ENCODE peak calls at places on chromosomes 6 and 20, in nine cellular contexts. W is heart left ventricle, R is tibial artery, D is adrenal gland, C is colonic mucosa, S is ovary, Z is HCT116, P is left ventricle myocardium inferior, G is mesendoderm. X is an unnamed sample. For H3K4me1, the result is how much of the 10 kb centered on the place peaks cover.

GRCh38 chr20:7692478-7692877 is 247.8 kb downstream of the HAO1 start:
- DNase-seq in S (no peak), C (no peak), D (no peak), R (no peak), Z (no peak), P (no peak), W (no peak), G (no peak), X (no peak)

GRCh38 chr6:44247338-44248302 is 719 bp downstream of the HSP90AB1 start:
- DNase-seq in S (peak), W (peak), R (peak), P (peak), Z (no peak), G (peak), C (peak), D (peak), X (no peak)

GRCh38 chr6:157982580-157983438 is 1.1 kb downstream of the SYNJ2 start:
- DNase-seq in S (no peak), W (no peak), G (peak), D (no peak), R (peak), Z (no peak), P (no peak), C (peak), X (no peak)

GRCh38 chr6:53302678-53303360 is 45.9 kb downstream of the ELOVL5 start:
- DNase-seq in S (no peak), G (peak), Z (no peak), C (no peak), D (no peak), W (peak), P (no peak), R (no peak), X (no peak)

GRCh38 chr20:35085477-35086225 is 7.0 kb downstream of the TRPC4AP start:
- DNase-seq in S (no peak), Z (no peak), P (no peak), W (no peak), C (no peak), D (no peak), G (no peak), R (no peak), X (no peak)

GRCh38 chr6:35139924-35140524 is 1.1 kb downstream of the TCP11 start:
- DNase-seq in W (peak), D (peak), S (peak), Z (peak), P (no peak), R (no peak), G (peak), C (peak), X (no peak)

GRCh38 chr20:37202267-37202943 is 23.1 kb upstream of the MROH8 start:
- DNase-seq in C (peak), W (no peak), Z (peak), P (no peak), G (peak), R (no peak), D (peak), S (peak), X (no peak)

GRCh38 chr6:159252955-159253508 is 83.8 kb downstream of the FNDC1 start:
- DNase-seq in P (no peak), S (no peak), R (no peak), C (no peak), G (peak), Z (peak), D (peak), W (no peak), X (peak)

GRCh38 chr6:66128676-66129075 is 421.6 kb upstream of the EYS start:
- DNase-seq in R (no peak), S (no peak), Z (no peak), G (no peak), W (no peak), D (no peak), C (no peak), P (no peak), X (no peak)

GRCh38 chr20:64241061-64241460 is 14.5 kb upstream of the PCMTD2 start:
- DNase-seq in W (no peak), R (no peak), S (no peak), D (peak), C (no peak), G (no peak), P (no peak), Z (no peak), X (no peak)

GRCh38 chr6:63307581-63308246 is 12.1 kb downstream of the LGSN start:
- DNase-seq in Z (peak), G (peak), D (no peak), R (no peak), P (no peak), W (no peak), S (no peak), C (peak), X (no peak)

GRCh38 chr20:2599265-2600060 is 53.0 kb upstream of the NOP56 start:
- DNase-seq in Z (no peak), R (no peak), W (no peak), S (no peak), G (peak), P (no peak), D (no peak), C (peak), X (no peak)

GRCh38 chr6:11055127-11055627 is 11.1 kb upstream of the ELOVL2 start:
- DNase-seq in W (no peak), D (no peak), S (no peak), Z (no peak), G (no peak), C (no peak), P (no peak), R (no peak), X (no peak)

GRCh38 chr6:28553986-28554881 is 28.6 kb downstream of the GPX5 start:
- DNase-seq in W (no peak), P (no peak), G (peak), C (no peak), R (no peak), D (peak), Z (no peak), S (no peak), X (no peak)

GRCh38 chr6:118630067-118630466 is 21.3 kb downstream of the CEP85L start:
- DNase-seq in P (no peak), S (no peak), W (no peak), Z (no peak), G (no peak), D (no peak), C (no peak), R (no peak), X (no peak)

GRCh38 chr6:125906158-125906998 is 50.2 kb upstream of the HINT3 start:
- DNase-seq in P (no peak), C (peak), Z (peak), G (peak), S (no peak), W (peak), D (peak), R (no peak), X (no peak)

GRCh38 chr6:129517288-129517687 is 192.7 kb downstream of the ARHGAP18 start:
- DNase-seq in R (no peak), D (no peak), Z (no peak), G (no peak), P (no peak), W (no peak), S (no peak), C (no peak), X (no peak)

GRCh38 chr20:51311636-51312479 is 230.7 kb downstream of the NFATC2 start:
- DNase-seq in P (no peak), R (no peak), S (no peak), Z (no peak), C (no peak), W (no peak), D (no peak), G (peak), X (no peak)
- H3K27ac ChIP-seq in P (no peak), R (no peak), S (no peak), Z (no peak), C (no peak), W (no peak), D (no peak), G (peak), X (no peak)

GRCh38 chr6:25488156-25488555 is 163.9 kb upstream of the SCGN start:
- DNase-seq in G (no peak), R (no peak), P (no peak), Z (no peak), D (no peak), W (no peak), S (no peak), C (no peak), X (no peak)
- H3K4me1 ChIP-seq in G (under half), R (under half), P (under half), Z (under half), D (under half), W (under half), S (under half), C (under half), X (under half)

DNA sequence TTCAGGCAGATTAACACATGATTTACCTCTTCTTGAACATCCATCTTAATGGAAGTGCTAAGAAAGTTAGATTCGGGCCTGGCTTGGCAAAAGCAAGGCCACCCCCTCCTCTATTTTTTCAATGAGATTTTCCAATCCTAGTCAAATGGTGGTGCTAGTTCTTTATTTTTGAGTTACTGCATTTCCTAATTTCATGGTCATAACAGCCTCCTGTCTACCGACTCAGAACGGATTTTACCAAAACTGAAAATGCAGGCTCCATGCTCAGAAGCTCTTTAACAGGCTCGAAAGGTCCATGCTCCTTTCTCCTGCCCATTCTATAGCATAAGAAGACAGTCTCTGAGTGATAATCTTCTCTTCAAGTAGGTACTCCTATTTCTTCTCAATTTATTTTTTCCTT is 117.2 kb upstream of the ESR1 start:
- DNase-seq in S (no peak), C (no peak), G (no peak), D (no peak), Z (no peak), P (no peak), W (no peak), R (no peak), X (no peak)
- H3K27ac ChIP-seq in S (peak), C (peak), G (no peak), D (peak), Z (no peak), P (peak), W (peak), R (peak), X (peak)

DNA sequence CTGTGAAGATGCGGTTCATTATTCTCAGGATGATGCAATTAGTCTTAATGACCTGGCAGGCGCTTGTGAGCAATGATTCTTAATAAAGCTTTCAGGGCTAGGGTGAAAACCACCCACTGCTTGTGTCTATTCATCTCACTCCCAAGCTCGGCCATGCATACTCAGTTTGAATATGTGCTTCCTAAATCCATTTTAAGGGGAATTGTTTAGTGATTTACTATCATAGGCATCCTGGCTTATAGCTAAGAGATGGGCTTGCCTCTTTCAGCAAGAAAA is 141.1 kb upstream of the SLC24A3 start:
- DNase-seq in G (no peak), W (no peak), D (no peak), P (no peak), R (no peak), C (no peak), S (no peak), Z (no peak), X (no peak)
- H3K4me1 ChIP-seq in G (under half), W (under half), D (under half), P (under half), R (under half), C (under half), S (under half), Z (under half), X (under half)

GRCh38 chr6:56853541-56853940 is 101.4 kb upstream of the BEND6 start:
- DNase-seq in C (no peak), P (no peak), W (no peak), R (no peak), G (no peak), D (no peak), Z (no peak), S (no peak), X (no peak)

GRCh38 chr6:56852611-56853010 is 102.3 kb upstream of the BEND6 start:
- DNase-seq in D (no peak), C (no peak), G (peak), W (no peak), S (no peak), R (no peak), Z (no peak), P (no peak), X (no peak)

GRCh38 chr6:56851104-56851503 is 103.8 kb upstream of the BEND6 start:
- DNase-seq in R (no peak), G (peak), C (no peak), P (no peak), S (no peak), W (no peak), D (peak), Z (no peak), X (no peak)

GRCh38 chr6:56851541-56852248 is 103.2 kb upstream of the BEND6 start:
- DNase-seq in C (no peak), G (peak), P (no peak), S (peak), W (peak), Z (no peak), R (no peak), D (peak), X (no peak)

GRCh38 chr6:56852249-56852606 is 102.7 kb upstream of the BEND6 start:
- DNase-seq in G (no peak), D (no peak), C (no peak), P (no peak), Z (no peak), S (no peak), R (no peak), W (no peak), X (no peak)
- H3K27ac ChIP-seq in G (peak), D (no peak), C (no peak), P (peak), Z (peak), S (no peak), R (peak), W (peak), X (peak)

GRCh38 chr20:50308166-50308512 is 117.5 kb downstream of the CEBPB start:
- DNase-seq in S (no peak), P (no peak), W (no peak), G (no peak), Z (no peak), C (no peak), R (no peak), D (no peak), X (no peak)
- H3K4me1 ChIP-seq in S (under half), P (half or more), W (half or more), G (under half), Z (under half), C (under half), R (half or more), D (half or more), X (half or more)

X was measured in esophagus muscularis mucosa.